ENCODE peak calls at places on chromosome 12, in four cellular contexts. R is Panc1, M is right atrium auricular region, H is A673. L is an unnamed sample.

GRCh38 chr12:79274571-79275064 is 410.0 kb downstream of the SYT1 start:
- DNase-seq in R (no peak), M (no peak), H (no peak), L (peak; percentile 37)

GRCh38 chr12:120822832-120823503 is 81.2 kb downstream of the SPPL3 start:
- DNase-seq in R (no peak), M (no peak), H (no peak), L (no peak)

GRCh38 chr12:41932470-41932991 is 212.1 kb downstream of the GXYLT1 start:
- DNase-seq in R (no peak), M (peak; percentile 71), H (peak; percentile 96), L (peak; percentile 94)

GRCh38 chr12:48882972-48883304 is 17.3 kb upstream of the RND1 start:
- DNase-seq in R (no peak), M (no peak), H (no peak), L (no peak)

GRCh38 chr12:61956545-61956944 is 303.7 kb upstream of the USP15 start:
- DNase-seq in R (no peak), M (no peak), H (no peak), L (no peak)

GRCh38 chr12:49716546-49716945 is 9.3 kb upstream of the FMNL3 start:
- DNase-seq in R (no peak), M (no peak), H (no peak), L (no peak)

GRCh38 chr12:104573-105081 is 38.1 kb downstream of the IQSEC3 start:
- DNase-seq in R (no peak), M (no peak), H (no peak), L (no peak)

GRCh38 chr12:64946132-64946829 is 121.8 kb downstream of the TBC1D30 start:
- DNase-seq in R (no peak), M (no peak), H (no peak), L (no peak)

GRCh38 chr12:4819654-4820053 is 90.1 kb upstream of the KCNA1 start:
- DNase-seq in R (no peak), M (no peak), H (no peak), L (no peak)

GRCh38 chr12:108321688-108322087 is 17.4 kb downstream of the CMKLR1 start:
- DNase-seq in R (no peak), M (no peak), H (no peak), L (no peak)

GRCh38 chr12:117328556-117329100 is 32.8 kb downstream of the NOS1 start:
- DNase-seq in R (no peak), M (no peak), H (peak; percentile 58), L (no peak)

GRCh38 chr12:484096-484495 is 24.4 kb downstream of the B4GALNT3 start:
- DNase-seq in R (no peak), M (no peak), H (no peak), L (no peak)

GRCh38 chr12:54390668-54391551 is 6.4 kb upstream of the ZNF385A start:
- DNase-seq in R (no peak), M (no peak), H (peak; percentile 69), L (peak; percentile 86)

GRCh38 chr12:22828059-22828458 is 203.1 kb downstream of the ETNK1 start:
- DNase-seq in R (no peak), M (no peak), H (no peak), L (no peak)

GRCh38 chr12:90301095-90301494 is 592.5 kb upstream of the ATP2B1 start:
- DNase-seq in R (no peak), M (no peak), H (no peak), L (no peak)

GRCh38 chr12:130198026-130198662 is 35.9 kb downstream of the FZD10 start:
- DNase-seq in R (no peak), M (no peak), H (no peak), L (no peak)

GRCh38 chr12:76190249-76190648 is 105.8 kb upstream of the NAP1L1 start:
- DNase-seq in R (no peak), M (no peak), H (no peak), L (no peak)
- H3K4me1 ChIP-seq in R (no peaks in the 10 kb centered on the region), M (no peaks in the 10 kb centered on the region), H (no peaks in the 10 kb centered on the region), L (no peaks in the 10 kb centered on the region)

GRCh38 chr12:52617403-52617785 is 965 bp downstream of the KRT73 start:
- DNase-seq in R (no peak), M (peak; percentile 43), H (no peak), L (no peak)
- H3K4me1 ChIP-seq in R (no peaks in the 10 kb centered on the region), M (no peaks in the 10 kb centered on the region), H (peaks cover 10% of the 10 kb centered on the region), L (no peaks in the 10 kb centered on the region)

GRCh38 chr12:124749725-124750124 is 113.9 kb downstream of the SCARB1 start:
- DNase-seq in R (no peak), M (no peak), H (no peak), L (no peak)

GRCh38 chr12:124751654-124752355 is 111.9 kb downstream of the SCARB1 start:
- DNase-seq in R (no peak), M (no peak), H (no peak), L (no peak)

GRCh38 chr12:124752437-124753229 is 111.0 kb downstream of the SCARB1 start:
- DNase-seq in R (no peak), M (no peak), H (peak; percentile 59), L (no peak)

GRCh38 chr12:124750149-124750656 is 113.5 kb downstream of the SCARB1 start:
- DNase-seq in R (no peak), M (no peak), H (no peak), L (no peak)

DNA sequence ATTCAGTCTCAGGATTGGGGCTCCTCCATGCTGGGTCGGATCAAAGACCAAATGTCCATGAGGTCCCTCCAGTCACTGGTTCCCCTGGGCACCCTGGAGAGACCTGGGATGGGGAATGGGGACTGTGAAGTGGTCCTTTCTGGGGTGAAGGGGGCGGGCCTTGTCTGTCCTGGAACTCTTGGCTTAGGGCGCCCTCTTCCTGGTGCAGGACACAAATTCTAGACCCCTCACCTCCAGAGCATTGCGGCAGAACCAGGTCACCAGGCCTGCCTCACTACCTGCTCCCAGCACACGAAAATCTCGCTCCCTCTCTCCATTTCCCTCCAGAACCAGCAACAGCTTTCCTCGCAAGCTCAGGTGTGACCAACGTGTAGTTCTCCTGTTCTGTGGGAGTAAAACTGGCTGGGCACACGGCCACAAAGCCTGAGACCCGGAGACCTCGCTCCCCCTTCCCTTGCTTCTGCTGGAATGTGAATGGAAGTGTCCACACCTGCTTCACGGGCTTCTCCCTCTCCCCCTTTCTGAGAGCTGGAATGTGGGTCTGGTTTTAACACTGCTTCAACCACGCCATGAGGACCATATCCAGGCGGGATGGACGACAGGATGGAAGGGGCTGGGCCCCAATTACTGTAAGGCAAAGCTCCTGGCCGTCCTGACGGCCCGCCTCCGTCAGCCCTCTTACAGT is 112.7 kb downstream of the SCARB1 start:
- DNase-seq in R (no peak), M (no peak), H (no peak), L (no peak)
- H3K4me1 ChIP-seq in R (peaks cover 61% of the 10 kb centered on the region), M (peaks cover 6% of the 10 kb centered on the region), H (peaks cover 29% of the 10 kb centered on the region), L (peaks cover 20% of the 10 kb centered on the region)

GRCh38 chr12:113778432-113779128 is 187.5 kb downstream of the RBM19 start:
- DNase-seq in R (no peak), M (no peak), H (no peak), L (no peak)
- H3K4me1 ChIP-seq in R (no peaks in the 10 kb centered on the region), M (no peaks in the 10 kb centered on the region), H (no peaks in the 10 kb centered on the region), L (no peaks in the 10 kb centered on the region)

GRCh38 chr12:104575442-104575841 is 118.7 kb downstream of the CHST11 start:
- DNase-seq in R (no peak), M (no peak), H (no peak), L (no peak)
- H3K4me1 ChIP-seq in R (no peaks in the 10 kb centered on the region), M (no peaks in the 10 kb centered on the region), H (no peaks in the 10 kb centered on the region), L (peaks cover 37% of the 10 kb centered on the region)

DNA sequence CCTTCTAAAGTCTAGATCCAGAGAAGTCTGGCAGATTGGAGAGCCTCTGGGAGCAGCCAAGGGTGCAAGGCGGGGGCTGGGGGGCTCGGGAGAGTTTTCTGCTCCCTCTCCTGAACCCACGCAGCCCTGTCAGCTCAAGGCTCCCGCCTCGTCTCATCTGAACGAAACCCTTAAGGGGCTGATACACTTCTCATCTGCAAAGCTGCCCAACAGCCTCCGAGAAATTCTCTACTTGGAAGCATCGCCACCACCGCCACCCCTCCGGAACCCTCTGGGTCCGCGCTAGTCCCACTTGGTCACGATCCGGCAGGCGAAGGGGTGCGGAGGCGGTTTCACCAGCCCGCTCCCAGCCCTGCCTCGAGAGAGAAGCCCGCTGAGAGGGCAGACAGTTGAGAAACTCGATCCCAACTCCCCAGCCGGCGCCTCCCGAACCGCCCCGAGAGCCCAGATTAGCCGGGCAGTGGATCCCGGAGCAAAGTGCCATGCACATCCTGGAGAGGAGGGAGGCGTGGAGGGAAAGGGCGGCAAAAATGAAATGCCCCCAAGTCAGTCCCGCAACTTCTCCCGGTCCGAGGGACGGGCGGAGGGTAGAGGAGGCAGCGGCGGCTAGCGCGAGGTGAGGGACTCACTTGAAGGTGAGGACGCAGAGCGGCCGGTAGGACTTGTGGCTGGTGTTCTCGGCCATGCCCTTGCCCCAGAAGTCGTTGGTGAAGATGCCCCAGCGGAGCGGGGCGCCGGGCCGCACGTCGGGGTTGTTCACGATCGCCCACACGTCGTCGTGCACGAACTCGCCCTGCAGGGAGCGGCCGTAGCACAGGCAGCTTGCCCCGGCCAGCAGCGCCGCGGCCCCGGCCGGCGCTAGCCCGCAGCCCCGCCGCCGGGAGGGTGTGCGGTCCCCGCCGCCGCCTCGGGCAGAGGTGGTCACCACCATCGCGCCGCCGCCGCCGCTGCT is 645 bp downstream of the TMTC1 start:
- DNase-seq in R (no peak), M (peak; percentile 65), H (peak; percentile 25), L (peak; percentile 86)
- H3K4me1 ChIP-seq in R (no peaks in the 10 kb centered on the region), M (no peaks in the 10 kb centered on the region), H (peaks cover 14% of the 10 kb centered on the region), L (no peaks in the 10 kb centered on the region)

DNA sequence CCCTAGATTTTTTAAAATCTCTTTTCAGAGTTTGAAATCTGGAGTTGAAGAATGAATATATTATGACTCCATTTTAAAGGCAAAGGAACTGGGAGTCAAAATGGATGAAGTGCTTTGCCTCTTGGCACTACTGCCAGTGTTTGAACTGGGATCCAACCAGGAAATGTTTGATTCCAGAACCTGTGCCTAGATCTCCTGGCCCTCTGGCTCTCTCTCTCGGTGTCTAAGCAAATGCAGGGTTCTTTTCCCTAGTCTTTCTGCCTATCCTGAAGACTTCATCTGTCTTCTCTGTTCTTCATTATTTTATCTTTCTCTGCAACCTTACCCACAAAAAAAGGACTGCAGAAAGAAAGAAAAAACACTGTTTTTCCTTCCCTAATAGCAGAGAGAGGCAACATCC is 17.0 kb downstream of the BTG1 start:
- DNase-seq in R (no peak), M (no peak), H (no peak), L (no peak)
- H3K4me1 ChIP-seq in R (peaks cover 16% of the 10 kb centered on the region), M (no peaks in the 10 kb centered on the region), H (no peaks in the 10 kb centered on the region), L (peaks cover 28% of the 10 kb centered on the region)

L was measured in left lung.